ENCODE peak calls at places on chromosomes 7 and 10, in nine cellular contexts. N, B, I, S, C, A, P, O and H are unnamed samples. For H3K9me3, the result is how much of the 10 kb centered on the place peaks cover.

GRCh38 chr7:116431783-116432182 is 67.8 kb upstream of the CAV2 start:
- DNase-seq in P (no peak), O (no peak), B (no peak), C (no peak), A (no peak), N (no peak), S (no peak), I (no peak), H (no peak)

GRCh38 chr10:69123306-69123746 is 652 bp upstream of the VPS26A start:
- DNase-seq in C (no peak), P (no peak), I (peak), N (no peak), B (no peak), O (peak), S (no peak), A (no peak), H (no peak)

GRCh38 chr10:21293518-21294356 is 231.7 kb downstream of the SKIDA1 start:
- DNase-seq in S (no peak), P (no peak), I (no peak), N (no peak), C (no peak), A (no peak), B (no peak), O (no peak), H (no peak)

GRCh38 chr7:10429031-10429430 is 544.6 kb upstream of the PHF14 start:
- DNase-seq in C (no peak), S (no peak), I (no peak), A (no peak), B (no peak), P (no peak), N (no peak), O (no peak), H (no peak)

GRCh38 chr7:2269468-2270460 is 27.7 kb downstream of the NUDT1 start:
- DNase-seq in N (no peak), B (no peak), I (no peak), O (no peak), C (no peak), A (no peak), P (no peak), S (no peak), H (no peak)

GRCh38 chr10:129706523-129706922 is 239.5 kb downstream of the MGMT start:
- DNase-seq in O (no peak), P (no peak), B (no peak), N (no peak), A (no peak), C (no peak), I (no peak), S (no peak), H (no peak)

GRCh38 chr7:134415700-134416099 is 43.2 kb downstream of the AKR1B1 start:
- DNase-seq in S (no peak), C (no peak), B (no peak), O (no peak), A (no peak), N (no peak), I (no peak), P (no peak), H (no peak)

GRCh38 chr7:22683379-22683778 is 43.6 kb upstream of the IL6 start:
- DNase-seq in O (no peak), S (no peak), I (no peak), N (no peak), P (no peak), B (no peak), C (no peak), A (no peak), H (no peak)

GRCh38 chr7:30412810-30413504 is 65.6 kb downstream of the NOD1 start:
- DNase-seq in I (peak), P (no peak), A (peak), C (peak), O (peak), B (no peak), S (no peak), N (no peak), H (no peak)

GRCh38 chr10:132185601-132186487 is 904 bp upstream of the DPYSL4 start:
- DNase-seq in N (no peak), A (peak), C (no peak), I (peak), O (peak), B (no peak), S (peak), P (no peak), H (no peak)

GRCh38 chr10:89295597-89295996 is 6.2 kb upstream of the IFIT2 start:
- DNase-seq in I (no peak), A (no peak), P (no peak), O (no peak), B (no peak), S (no peak), C (no peak), N (no peak), H (no peak)

GRCh38 chr10:102660891-102661613 is 16.8 kb downstream of the TRIM8 start:
- DNase-seq in C (peak), I (peak), B (peak), N (peak), P (peak), A (no peak), O (peak), S (peak), H (peak)

GRCh38 chr7:150453186-150453585 is 2.8 kb downstream of the GIMAP8 start:
- DNase-seq in B (no peak), N (no peak), O (no peak), I (no peak), A (no peak), P (no peak), C (no peak), S (peak), H (no peak)

GRCh38 chr10:132156382-132156781 is 30.4 kb upstream of the DPYSL4 start:
- DNase-seq in O (no peak), C (no peak), N (no peak), P (no peak), A (no peak), I (no peak), S (no peak), B (no peak), H (peak)

GRCh38 chr10:8586504-8586903 is 532.0 kb downstream of the GATA3 start:
- DNase-seq in P (no peak), I (no peak), C (no peak), B (no peak), A (no peak), N (no peak), S (no peak), O (no peak), H (no peak)

GRCh38 chr10:132449051-132449825 is 52.2 kb downstream of the PWWP2B start:
- DNase-seq in I (peak), O (peak), S (no peak), P (peak), N (peak), C (peak), A (no peak), B (no peak), H (no peak)

GRCh38 chr10:85673270-85673669 is 693.3 kb downstream of the GRID1 start:
- DNase-seq in N (no peak), P (no peak), S (no peak), B (no peak), O (no peak), C (no peak), I (no peak), A (no peak), H (no peak)

GRCh38 chr7:36054642-36055041 is 98.4 kb upstream of the EEPD1 start:
- DNase-seq in N (no peak), B (no peak), S (no peak), C (no peak), I (no peak), P (no peak), A (no peak), O (no peak), H (no peak)

GRCh38 chr10:514137-514671 is 175.3 kb downstream of the DIP2C start:
- DNase-seq in I (peak), B (no peak), N (no peak), C (peak), P (peak), O (no peak), S (no peak), A (peak), H (no peak)

GRCh38 chr10:124025152-124025551 is 68.2 kb downstream of the CHST15 start:
- DNase-seq in A (no peak), N (no peak), C (peak), P (no peak), B (peak), S (no peak), O (no peak), I (no peak), H (no peak)

GRCh38 chr10:78518224-78518623 is 484.6 kb downstream of the RPS24 start:
- DNase-seq in N (no peak), S (no peak), B (no peak), I (no peak), P (peak), O (no peak), A (no peak), C (no peak), H (no peak)

GRCh38 chr10:102868976-102869289 is 337 bp upstream of the AS3MT start:
- DNase-seq in S (no peak), I (no peak), O (no peak), A (no peak), B (no peak), N (no peak), C (no peak), P (no peak), H (no peak)

GRCh38 chr7:33901847-33902246 is 3.5 kb upstream of the BMPER start:
- DNase-seq in P (no peak), S (no peak), N (no peak), O (no peak), C (no peak), B (no peak), A (no peak), I (no peak), H (no peak)

GRCh38 chr7:44113764-44114354 is 9.5 kb downstream of the POLD2 start:
- DNase-seq in A (no peak), P (no peak), N (no peak), O (no peak), B (peak), S (no peak), I (no peak), C (no peak), H (no peak)

GRCh38 chr10:62733654-62734293 is 70.7 kb upstream of the ADO start:
- DNase-seq in S (no peak), O (no peak), P (no peak), I (no peak), A (no peak), B (no peak), N (no peak), C (no peak), H (no peak)

GRCh38 chr10:32971536-32972091 is 13.6 kb upstream of the ITGB1 start:
- DNase-seq in O (peak), S (no peak), N (no peak), P (no peak), A (peak), C (peak), I (peak), B (peak), H (no peak)

GRCh38 chr10:103635580-103635979 is 142.1 kb downstream of the NEURL1 start:
- DNase-seq in I (no peak), S (no peak), C (no peak), B (no peak), P (no peak), A (no peak), N (no peak), O (no peak), H (no peak)

GRCh38 chr7:92729751-92730150 is 106.6 kb downstream of the CDK6 start:
- DNase-seq in P (no peak), A (no peak), O (no peak), C (no peak), I (no peak), B (no peak), N (no peak), S (no peak), H (no peak)

GRCh38 chr10:104254493-104255243 is at the start of gene GSTO1:
- DNase-seq in B (peak), A (peak), N (peak), P (peak), I (peak), S (peak), C (peak), O (peak), H (peak)

GRCh38 chr7:18020138-18020715 is 7.4 kb downstream of the PRPS1L1 start:
- DNase-seq in N (no peak), O (no peak), I (no peak), P (no peak), S (no peak), B (no peak), A (no peak), C (no peak), H (no peak)

GRCh38 chr10:15245530-15245929 is 77.0 kb upstream of the NMT2 start:
- DNase-seq in N (no peak), S (no peak), A (no peak), O (no peak), P (no peak), I (no peak), B (peak), C (peak), H (no peak)

GRCh38 chr10:101848408-101848807 is 4.8 kb upstream of the KCNIP2 start:
- DNase-seq in O (no peak), A (no peak), C (no peak), N (no peak), I (no peak), P (no peak), B (no peak), S (no peak), H (no peak)

GRCh38 chr10:33813871-33814270 is 479.4 kb upstream of the NRP1 start:
- DNase-seq in O (no peak), S (no peak), P (no peak), N (no peak), B (no peak), C (no peak), A (no peak), I (no peak), H (no peak)

GRCh38 chr7:64099656-64100531 is 54.7 kb downstream of the ZNF727 start:
- DNase-seq in P (no peak), B (no peak), S (no peak), O (no peak), A (no peak), N (no peak), C (no peak), I (no peak), H (no peak)

GRCh38 chr10:26274391-26274790 is 57.8 kb downstream of the GAD2 start:
- DNase-seq in N (no peak), C (no peak), B (no peak), O (no peak), P (no peak), A (no peak), S (no peak), I (no peak), H (no peak)

GRCh38 chr10:7322623-7323022 is 88.2 kb downstream of the SFMBT2 start:
- DNase-seq in S (no peak), B (no peak), O (no peak), N (no peak), A (no peak), C (no peak), I (no peak), P (no peak), H (no peak)
- H3K9me3 ChIP-seq in S (under half), B (under half), O (under half), N (under half), A (under half), C (under half), I (under half), P (under half), H (under half)

GRCh38 chr10:28733245-28733644 is 55.9 kb downstream of the BAMBI start:
- DNase-seq in N (no peak), O (no peak), A (no peak), B (no peak), I (no peak), P (no peak), C (no peak), S (no peak), H (no peak)

GRCh38 chr10:28734940-28735759 is 57.8 kb downstream of the BAMBI start:
- DNase-seq in I (no peak), B (no peak), O (no peak), S (no peak), A (no peak), C (no peak), P (no peak), N (peak), H (no peak)

GRCh38 chr10:28737096-28737495 is 59.8 kb downstream of the BAMBI start:
- DNase-seq in O (no peak), N (no peak), A (no peak), B (no peak), I (no peak), C (no peak), P (no peak), S (no peak), H (no peak)

GRCh38 chr10:28733647-28734046 is 56.3 kb downstream of the BAMBI start:
- DNase-seq in O (no peak), B (no peak), I (no peak), C (no peak), A (no peak), P (no peak), N (no peak), S (no peak), H (no peak)

GRCh38 chr10:28738200-28738599 is 60.9 kb downstream of the BAMBI start:
- DNase-seq in P (no peak), O (no peak), C (peak), S (no peak), N (no peak), A (no peak), B (peak), I (no peak), H (no peak)
- TF ChIP-seq CTCF in P (no peak), O (no peak), C (peak), S (no peak), N (no peak), A (no peak), B (peak), I (no peak), H (no peak)

DNA sequence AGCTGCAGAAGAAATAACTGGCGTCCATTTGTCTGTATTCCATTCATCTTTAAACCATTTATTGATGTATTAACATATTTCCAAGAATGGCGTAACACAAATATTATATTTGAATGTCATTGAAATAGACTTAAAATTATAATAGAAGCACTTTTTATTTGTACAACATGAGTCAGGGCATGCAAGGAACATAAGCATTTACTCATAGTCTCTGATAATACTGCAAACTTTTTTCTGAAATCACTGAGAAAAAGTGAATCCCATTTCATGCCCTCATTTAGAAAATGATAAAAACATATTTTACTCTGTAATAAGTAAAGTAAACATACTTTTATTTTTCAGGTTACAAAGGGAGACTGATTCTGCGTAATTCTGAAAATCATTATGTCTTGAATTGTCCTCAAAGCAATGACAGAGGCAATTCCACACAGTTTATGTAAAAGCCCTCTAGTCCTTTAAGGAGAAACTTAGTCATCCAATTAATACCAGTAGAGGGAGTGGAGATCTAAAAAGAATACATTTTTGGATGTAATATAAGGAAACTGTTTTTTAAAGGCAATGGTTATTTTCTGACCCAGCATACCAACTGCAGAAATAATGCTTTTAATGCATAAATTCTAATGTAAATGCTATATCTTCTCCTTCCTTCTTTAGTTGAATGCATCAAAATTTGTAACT is 58.1 kb downstream of the AGMO start:
- DNase-seq in C (no peak), I (no peak), S (no peak), B (no peak), N (no peak), O (no peak), P (no peak), A (no peak), H (no peak)
- H3K9me3 ChIP-seq in C (under half), I (under half), S (under half), B (under half), N (under half), O (under half), P (under half), A (under half), H (under half)

GRCh38 chr7:55410641-55411239 is 45.6 kb downstream of the LANCL2 start:
- DNase-seq in S (no peak), N (no peak), A (no peak), P (no peak), B (no peak), C (no peak), O (no peak), I (no peak), H (no peak)

GRCh38 chr7:55411844-55412243 is 46.7 kb downstream of the LANCL2 start:
- DNase-seq in S (no peak), C (no peak), P (no peak), I (no peak), B (no peak), A (no peak), O (no peak), N (no peak), H (no peak)

GRCh38 chr7:55413442-55413841 is 48.3 kb downstream of the LANCL2 start:
- DNase-seq in B (no peak), S (no peak), A (no peak), P (no peak), O (no peak), N (no peak), C (no peak), I (no peak), H (no peak)

GRCh38 chr7:55420535-55420934 is 55.4 kb downstream of the LANCL2 start:
- DNase-seq in S (no peak), B (no peak), C (no peak), P (no peak), A (no peak), O (no peak), I (no peak), N (no peak), H (no peak)

DNA sequence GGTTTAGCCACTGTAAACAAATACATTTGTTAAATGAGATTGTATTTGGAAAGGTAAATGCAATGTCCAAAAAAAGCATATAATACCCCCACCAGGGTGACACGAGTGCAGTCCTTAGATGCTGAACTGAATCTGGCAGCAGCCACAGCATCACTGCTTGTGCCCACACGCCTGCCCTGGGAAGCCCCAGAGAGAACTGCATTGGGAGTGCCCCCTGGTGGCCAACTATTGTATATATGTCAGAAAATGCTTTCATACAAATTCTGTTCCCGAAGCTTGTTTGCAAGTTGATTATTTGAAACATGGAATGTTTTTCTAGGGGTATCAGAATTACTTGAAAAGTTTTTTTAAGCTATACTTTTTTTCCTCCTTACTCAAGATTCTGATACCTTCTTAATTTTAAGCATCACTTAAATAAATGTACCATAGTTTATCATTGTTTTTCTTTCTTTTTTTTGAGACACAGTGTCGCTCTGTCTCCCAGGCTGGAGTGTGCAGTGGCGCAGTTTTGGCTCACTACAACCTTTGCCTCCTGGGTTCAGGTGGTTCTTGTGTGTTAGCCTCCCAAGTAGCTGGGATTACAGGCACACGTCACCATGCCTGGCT is 50.1 kb downstream of the LANCL2 start:
- DNase-seq in S (peak), N (peak), B (peak), P (peak), I (peak), A (peak), C (peak), O (peak), H (peak)
- TF ChIP-seq CTCF in S (peak), N (peak), B (peak), P (peak), I (no peak), A (peak), C (peak), O (peak), H (peak)

DNA sequence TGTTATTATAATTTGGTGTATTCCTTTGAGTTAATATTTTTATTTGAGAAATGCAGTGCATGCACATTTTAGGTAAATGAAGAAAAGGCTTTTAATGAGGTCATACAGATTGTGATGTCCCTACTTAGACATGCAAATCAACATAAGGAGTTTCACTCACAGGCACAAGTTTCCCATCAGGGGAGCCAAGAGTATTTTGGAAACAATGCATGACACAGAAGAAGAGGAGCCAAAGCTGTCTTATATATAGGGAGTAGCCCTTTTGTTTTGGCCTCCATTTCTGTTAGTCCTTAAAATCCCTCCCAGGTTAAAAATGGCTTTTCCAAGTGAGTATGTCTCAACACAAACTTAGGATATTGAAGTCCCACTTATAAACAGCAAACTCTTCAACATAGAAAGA is 703.4 kb upstream of the ANKRD30A start:
- DNase-seq in B (no peak), I (no peak), N (no peak), O (no peak), C (no peak), S (no peak), A (no peak), P (no peak), H (no peak)
- H3K9me3 ChIP-seq in B (under half), I (under half), N (under half), O (under half), C (under half), S (under half), A (under half), P (under half), H (under half)

DNA sequence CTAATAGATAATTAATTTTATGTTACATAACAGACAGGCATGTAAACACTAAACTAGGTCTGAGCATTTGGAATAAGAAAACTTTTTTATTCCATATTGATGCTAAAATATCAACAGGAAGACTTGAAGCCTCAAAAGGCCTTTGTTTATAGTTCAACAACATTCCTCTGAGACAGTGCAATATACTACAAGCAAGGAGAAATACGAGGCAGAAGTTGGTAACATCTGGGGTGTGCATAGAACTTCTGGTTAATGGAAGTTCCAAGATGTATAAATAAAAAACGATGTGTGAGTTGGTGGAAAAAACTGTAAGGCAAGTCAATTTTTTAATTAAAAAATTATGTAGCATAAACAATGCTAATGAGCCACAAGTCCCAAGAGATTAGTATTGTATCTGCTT is 139.6 kb downstream of the SKAP2 start:
- DNase-seq in O (no peak), S (no peak), N (no peak), P (no peak), A (no peak), B (no peak), I (no peak), C (no peak), H (no peak)
- TF ChIP-seq CTCF in O (no peak), S (no peak), N (no peak), P (no peak), A (no peak), B (no peak), I (no peak), C (no peak), H (no peak)